ENCODE peak calls at places on chromosomes 12 and 14, in four cellular contexts. One of them, this sample, is unnamed.

GRCh38 chr14:76765461-76765931 is 4.2 kb downstream of the VASH1 start:
- DNase-seq in DMS153: no peak
- DNase-seq in NCI-H1694: no peak
- DNase-seq in Caki2: no peak
- DNase-seq in this sample: no peak

GRCh38 chr12:1839956-1840550 is 19.7 kb downstream of the LRTM2 start:
- DNase-seq in DMS153: peak; percentile 5
- DNase-seq in NCI-H1694: no peak
- DNase-seq in Caki2: no peak
- DNase-seq in this sample: no peak

GRCh38 chr14:23569443-23570151 is 2.0 kb upstream of the AP1G2 start:
- DNase-seq in DMS153: peak; percentile 56
- DNase-seq in NCI-H1694: peak; percentile 92
- DNase-seq in Caki2: peak; percentile 50
- DNase-seq in this sample: peak; percentile 80

GRCh38 chr12:12214635-12215131 is 52.2 kb downstream of the LRP6 start:
- DNase-seq in DMS153: no peak
- DNase-seq in NCI-H1694: no peak
- DNase-seq in Caki2: peak; percentile 65
- DNase-seq in this sample: no peak

GRCh38 chr12:51326762-51327439 is 2.9 kb upstream of the BIN2 start:
- DNase-seq in DMS153: no peak
- DNase-seq in NCI-H1694: no peak
- DNase-seq in Caki2: peak; percentile 30
- DNase-seq in this sample: no peak

GRCh38 chr12:106331594-106331993 is 26.0 kb upstream of the POLR3B start:
- DNase-seq in DMS153: no peak
- DNase-seq in NCI-H1694: no peak
- DNase-seq in Caki2: no peak
- DNase-seq in this sample: no peak

GRCh38 chr12:34275129-34275528 is 252.8 kb downstream of the ALG10 start:
- DNase-seq in DMS153: no peak
- DNase-seq in NCI-H1694: no peak
- DNase-seq in Caki2: no peak
- DNase-seq in this sample: no peak

GRCh38 chr12:124847675-124848074 is 16.0 kb downstream of the SCARB1 start:
- DNase-seq in DMS153: no peak
- DNase-seq in NCI-H1694: no peak
- DNase-seq in Caki2: no peak
- DNase-seq in this sample: no peak

GRCh38 chr14:92703516-92703915 is 44.9 kb downstream of the LGMN start:
- DNase-seq in DMS153: no peak
- DNase-seq in NCI-H1694: no peak
- DNase-seq in Caki2: no peak
- DNase-seq in this sample: no peak

GRCh38 chr14:58772814-58773620 is 135.3 kb downstream of the DACT1 start:
- DNase-seq in DMS153: no peak
- DNase-seq in NCI-H1694: no peak
- DNase-seq in Caki2: peak; percentile 47
- DNase-seq in this sample: peak; percentile 89

GRCh38 chr14:59919582-59920377 is at the start of gene LRRC9:
- DNase-seq in DMS153: peak; percentile 71
- DNase-seq in NCI-H1694: peak; percentile 79
- DNase-seq in Caki2: no peak
- DNase-seq in this sample: peak; percentile 100

GRCh38 chr12:100593490-100593889 is 20.0 kb downstream of the GAS2L3 start:
- DNase-seq in DMS153: no peak
- DNase-seq in NCI-H1694: no peak
- DNase-seq in Caki2: no peak
- DNase-seq in this sample: no peak

GRCh38 chr14:104087981-104088850 is 2.7 kb downstream of the ASPG start:
- DNase-seq in DMS153: no peak
- DNase-seq in NCI-H1694: no peak
- DNase-seq in Caki2: no peak
- DNase-seq in this sample: no peak

GRCh38 chr12:113372371-113372770 is 14.0 kb downstream of the PLBD2 start:
- DNase-seq in DMS153: no peak
- DNase-seq in NCI-H1694: no peak
- DNase-seq in Caki2: no peak
- DNase-seq in this sample: no peak

GRCh38 chr12:52020539-52021336 is 14.0 kb downstream of the TAMALIN start:
- DNase-seq in DMS153: peak; percentile 25
- DNase-seq in NCI-H1694: peak; percentile 21
- DNase-seq in Caki2: peak; percentile 53
- DNase-seq in this sample: peak; percentile 55

GRCh38 chr14:76844223-76844622 is 18.0 kb downstream of the LRRC74A start:
- DNase-seq in DMS153: no peak
- DNase-seq in NCI-H1694: no peak
- DNase-seq in Caki2: no peak
- DNase-seq in this sample: no peak

GRCh38 chr12:57488397-57489156 is 709 bp downstream of the MARS1 start:
- DNase-seq in DMS153: no peak
- DNase-seq in NCI-H1694: peak; percentile 24
- DNase-seq in Caki2: no peak
- DNase-seq in this sample: peak; percentile 71

GRCh38 chr12:123055281-123055766 is 74.8 kb downstream of the ARL6IP4 start:
- DNase-seq in DMS153: no peak
- DNase-seq in NCI-H1694: peak; percentile 92
- DNase-seq in Caki2: no peak
- DNase-seq in this sample: no peak

GRCh38 chr14:71566276-71566675 is 366.0 kb upstream of the RGS6 start:
- DNase-seq in DMS153: no peak
- DNase-seq in NCI-H1694: no peak
- DNase-seq in Caki2: no peak
- DNase-seq in this sample: no peak

GRCh38 chr12:24846689-24847088 is 102.2 kb downstream of the BCAT1 start:
- DNase-seq in DMS153: no peak
- DNase-seq in NCI-H1694: no peak
- DNase-seq in Caki2: no peak
- DNase-seq in this sample: no peak

This sample was measured in NCI-H524.